ENCODE peak calls at places on chromosomes 11 and 22, in nine cellular contexts. A is activated CD8-positive, alpha-beta T cell treated with anti-CD3 and anti-CD28 coated beads for 36 hours; J is effector CD4-positive, alpha-beta T cell; O is tibial nerve; S is anterior cingulate cortex; Y is type B pancreatic cell; L is bronchial epithelial cell; G is HuH-7; E is NCI-H460. K is an unnamed sample.

GRCh38 chr22:38766076-38766777 is 10.4 kb upstream of the SUN2 start:
- DNase-seq in A (peak), J (no peak), O (peak), S (peak), Y (no peak), L (peak), G (peak), E (peak), K (no peak)

GRCh38 chr11:64655901-64656601 is 65.0 kb downstream of the SLC22A12 start:
- DNase-seq in A (no peak), J (no peak), O (no peak), S (no peak), Y (no peak), L (peak), G (no peak), E (no peak), K (no peak)

GRCh38 chr11:114367244-114367957 is 32.9 kb downstream of the C11orf71 start:
- DNase-seq in A (no peak), J (no peak), O (no peak), S (no peak), Y (no peak), L (no peak), G (no peak), E (no peak), K (no peak)

GRCh38 chr11:28619870-28620540 is 511.8 kb downstream of the METTL15 start:
- DNase-seq in A (no peak), J (no peak), O (no peak), S (no peak), Y (no peak), L (peak), G (no peak), E (peak), K (no peak)

GRCh38 chr11:4979021-4979420 is 15.6 kb upstream of the OR51L1 start:
- DNase-seq in A (no peak), J (no peak), O (no peak), S (no peak), Y (no peak), L (no peak), G (no peak), E (no peak), K (no peak)

GRCh38 chr22:30600925-30601324 is 6.0 kb upstream of the TCN2 start:
- DNase-seq in A (no peak), J (no peak), O (no peak), S (no peak), Y (no peak), L (no peak), G (no peak), E (no peak), K (no peak)

GRCh38 chr11:16891170-16891569 is 123.0 kb downstream of the PLEKHA7 start:
- DNase-seq in A (no peak), J (no peak), O (no peak), S (no peak), Y (no peak), L (no peak), G (no peak), E (no peak), K (no peak)

GRCh38 chr11:1204381-1205101 is 18.3 kb upstream of the MUC5B start:
- DNase-seq in A (no peak), J (no peak), O (peak), S (no peak), Y (peak), L (no peak), G (no peak), E (no peak), K (no peak)

GRCh38 chr11:35192347-35192746 is 53.4 kb downstream of the CD44 start:
- DNase-seq in A (no peak), J (no peak), O (peak), S (no peak), Y (no peak), L (no peak), G (peak), E (no peak), K (no peak)

GRCh38 chr11:31236052-31236652 is 133.4 kb downstream of the DCDC1 start:
- DNase-seq in A (no peak), J (no peak), O (no peak), S (no peak), Y (no peak), L (peak), G (no peak), E (peak), K (no peak)

GRCh38 chr11:17722000-17722643 is 2.8 kb downstream of the MYOD1 start:
- DNase-seq in A (no peak), J (no peak), O (no peak), S (no peak), Y (no peak), L (peak), G (peak), E (peak), K (no peak)